ENCODE peak calls at places on chromosomes 13 and 19, in five cellular contexts. One of them, this sample, is unnamed.

GRCh38 chr13:85864963-85865530 is 65.8 kb upstream of the SLITRK6 start:
- DNase-seq in dermis blood vessel endothelial cell: no peak
- DNase-seq in tibial nerve: no peak
- DNase-seq in GM20000: no peak
- DNase-seq in putamen: peak
- DNase-seq in this sample: peak

GRCh38 chr13:75740008-75740407 is 103.9 kb downstream of the LMO7 start:
- DNase-seq in GM20000: no peak
- DNase-seq in tibial nerve: no peak
- DNase-seq in putamen: no peak
- DNase-seq in dermis blood vessel endothelial cell: no peak
- DNase-seq in this sample: no peak

GRCh38 chr13:72920097-72920496 is 138.2 kb downstream of the PIBF1 start:
- DNase-seq in GM20000: no peak
- DNase-seq in tibial nerve: no peak
- DNase-seq in putamen: no peak
- DNase-seq in dermis blood vessel endothelial cell: no peak
- DNase-seq in this sample: no peak

GRCh38 chr19:31285744-31286143 is 63.5 kb downstream of the TSHZ3 start:
- DNase-seq in dermis blood vessel endothelial cell: no peak
- DNase-seq in GM20000: peak
- DNase-seq in tibial nerve: no peak
- DNase-seq in putamen: no peak
- DNase-seq in this sample: no peak

GRCh38 chr19:2038284-2039081 is 12.6 kb downstream of the MKNK2 start:
- DNase-seq in putamen: no peak
- DNase-seq in tibial nerve: no peak
- DNase-seq in GM20000: no peak
- DNase-seq in dermis blood vessel endothelial cell: no peak
- DNase-seq in this sample: no peak

GRCh38 chr13:40578055-40578454 is 88.4 kb downstream of the FOXO1 start:
- DNase-seq in putamen: no peak
- DNase-seq in tibial nerve: no peak
- DNase-seq in GM20000: no peak
- DNase-seq in dermis blood vessel endothelial cell: no peak
- DNase-seq in this sample: no peak

GRCh38 chr19:19610376-19611240 is 7.9 kb downstream of the PBX4 start:
- DNase-seq in dermis blood vessel endothelial cell: no peak
- DNase-seq in putamen: no peak
- DNase-seq in GM20000: no peak
- DNase-seq in tibial nerve: no peak
- DNase-seq in this sample: no peak

GRCh38 chr13:113371061-113371460 is 7.1 kb upstream of the GRTP1 start:
- DNase-seq in tibial nerve: no peak
- DNase-seq in GM20000: no peak
- DNase-seq in dermis blood vessel endothelial cell: no peak
- DNase-seq in putamen: no peak
- DNase-seq in this sample: no peak

GRCh38 chr19:36605101-36605838 is at the start of gene ZNF382:
- DNase-seq in dermis blood vessel endothelial cell: peak
- DNase-seq in tibial nerve: peak
- DNase-seq in putamen: peak
- DNase-seq in GM20000: peak
- DNase-seq in this sample: no peak

GRCh38 chr19:54600228-54600627 is 6.8 kb downstream of the LILRA1 start:
- DNase-seq in tibial nerve: no peak
- DNase-seq in dermis blood vessel endothelial cell: no peak
- DNase-seq in putamen: no peak
- DNase-seq in GM20000: no peak
- DNase-seq in this sample: no peak

GRCh38 chr19:43438291-43439162 is 23.8 kb downstream of the TEX101 start:
- DNase-seq in tibial nerve: no peak
- DNase-seq in GM20000: no peak
- DNase-seq in dermis blood vessel endothelial cell: no peak
- DNase-seq in putamen: no peak
- DNase-seq in this sample: no peak

GRCh38 chr19:18795540-18795939 is 4.4 kb upstream of the COMP start:
- DNase-seq in putamen: no peak
- DNase-seq in dermis blood vessel endothelial cell: no peak
- DNase-seq in GM20000: no peak
- DNase-seq in tibial nerve: no peak
- DNase-seq in this sample: no peak

GRCh38 chr13:99431927-99432636 is 69.2 kb upstream of the TM9SF2 start:
- DNase-seq in dermis blood vessel endothelial cell: no peak
- DNase-seq in GM20000: no peak
- DNase-seq in putamen: no peak
- DNase-seq in tibial nerve: no peak
- DNase-seq in this sample: no peak

GRCh38 chr19:44685877-44686276 is 13.1 kb upstream of the CEACAM16 start:
- DNase-seq in GM20000: no peak
- DNase-seq in dermis blood vessel endothelial cell: peak
- DNase-seq in tibial nerve: no peak
- DNase-seq in putamen: no peak
- DNase-seq in this sample: no peak

GRCh38 chr19:46907880-46908279 is 47.1 kb downstream of the ARHGAP35 start:
- DNase-seq in dermis blood vessel endothelial cell: no peak
- DNase-seq in GM20000: no peak
- DNase-seq in tibial nerve: no peak
- DNase-seq in putamen: peak
- DNase-seq in this sample: no peak

GRCh38 chr19:5186293-5187050 is 154.1 kb downstream of the PTPRS start:
- DNase-seq in tibial nerve: no peak
- DNase-seq in dermis blood vessel endothelial cell: no peak
- DNase-seq in putamen: no peak
- DNase-seq in GM20000: no peak
- DNase-seq in this sample: no peak

GRCh38 chr19:8571006-8571411 is 6.2 kb downstream of the MYO1F start:
- DNase-seq in tibial nerve: no peak
- DNase-seq in dermis blood vessel endothelial cell: no peak
- DNase-seq in putamen: peak
- DNase-seq in GM20000: peak
- DNase-seq in this sample: no peak

GRCh38 chr19:8081569-8082550 is 29.3 kb downstream of the CCL25 start:
- DNase-seq in tibial nerve: no peak
- DNase-seq in putamen: no peak
- DNase-seq in dermis blood vessel endothelial cell: no peak
- DNase-seq in GM20000: no peak
- DNase-seq in this sample: no peak

GRCh38 chr19:35704218-35704617 is at the start of gene ZBTB32:
- DNase-seq in tibial nerve: no peak
- DNase-seq in dermis blood vessel endothelial cell: peak
- DNase-seq in GM20000: peak
- DNase-seq in putamen: no peak
- DNase-seq in this sample: no peak

GRCh38 chr13:22128413-22129198 is 457.7 kb downstream of the FGF9 start:
- DNase-seq in tibial nerve: no peak
- DNase-seq in dermis blood vessel endothelial cell: no peak
- DNase-seq in GM20000: no peak
- DNase-seq in putamen: no peak
- DNase-seq in this sample: no peak

GRCh38 chr13:65966991-65967451 is 1263.1 kb downstream of the PCDH9 start:
- DNase-seq in dermis blood vessel endothelial cell: peak
- DNase-seq in tibial nerve: no peak
- DNase-seq in putamen: peak
- DNase-seq in GM20000: no peak
- DNase-seq in this sample: peak

GRCh38 chr19:57389730-57390598 is at the start of gene ZNF548:
- DNase-seq in putamen: peak
- DNase-seq in tibial nerve: peak
- DNase-seq in dermis blood vessel endothelial cell: peak
- DNase-seq in GM20000: peak
- DNase-seq in this sample: peak

GRCh38 chr19:7562646-7563393 is 27.3 kb downstream of the PNPLA6 start:
- DNase-seq in dermis blood vessel endothelial cell: peak
- DNase-seq in putamen: no peak
- DNase-seq in GM20000: no peak
- DNase-seq in tibial nerve: no peak
- DNase-seq in this sample: no peak

GRCh38 chr13:104577029-104577820 is 1511.0 kb upstream of the SLC10A2 start:
- DNase-seq in putamen: no peak
- DNase-seq in dermis blood vessel endothelial cell: no peak
- DNase-seq in tibial nerve: no peak
- DNase-seq in GM20000: no peak
- DNase-seq in this sample: no peak

GRCh38 chr13:95926231-95926630 is 127.0 kb downstream of the UGGT2 start:
- DNase-seq in tibial nerve: no peak
- DNase-seq in GM20000: no peak
- DNase-seq in putamen: no peak
- DNase-seq in dermis blood vessel endothelial cell: no peak
- DNase-seq in this sample: no peak

GRCh38 chr13:42216422-42216735 is 55.6 kb upstream of the AKAP11 start:
- DNase-seq in putamen: no peak
- DNase-seq in tibial nerve: no peak
- DNase-seq in dermis blood vessel endothelial cell: no peak
- DNase-seq in GM20000: no peak
- DNase-seq in this sample: no peak

GRCh38 chr13:104641309-104641708 is 1575.1 kb upstream of the SLC10A2 start:
- DNase-seq in dermis blood vessel endothelial cell: no peak
- DNase-seq in GM20000: no peak
- DNase-seq in putamen: no peak
- DNase-seq in tibial nerve: no peak
- DNase-seq in this sample: no peak

GRCh38 chr13:102709536-102709935 is 14.7 kb upstream of the METTL21C start:
- DNase-seq in dermis blood vessel endothelial cell: no peak
- DNase-seq in putamen: no peak
- DNase-seq in GM20000: no peak
- DNase-seq in tibial nerve: no peak
- DNase-seq in this sample: no peak

GRCh38 chr13:113405481-113406300 is 41.8 kb upstream of the GRTP1 start:
- DNase-seq in tibial nerve: no peak
- DNase-seq in putamen: no peak
- DNase-seq in GM20000: no peak
- DNase-seq in dermis blood vessel endothelial cell: no peak
- DNase-seq in this sample: no peak

GRCh38 chr13:28318418-28318995 is 176.4 kb downstream of the FLT1 start:
- DNase-seq in tibial nerve: no peak
- DNase-seq in putamen: no peak
- DNase-seq in dermis blood vessel endothelial cell: peak
- DNase-seq in GM20000: no peak
- DNase-seq in this sample: no peak

GRCh38 chr13:28611654-28612131 is 47.2 kb upstream of the POMP start:
- DNase-seq in tibial nerve: no peak
- DNase-seq in dermis blood vessel endothelial cell: peak
- DNase-seq in GM20000: no peak
- DNase-seq in putamen: no peak
- DNase-seq in this sample: no peak

GRCh38 chr19:9910625-9911024 is 25.7 kb downstream of the OLFM2 start:
- DNase-seq in putamen: no peak
- DNase-seq in dermis blood vessel endothelial cell: no peak
- DNase-seq in tibial nerve: no peak
- DNase-seq in GM20000: no peak
- DNase-seq in this sample: no peak

GRCh38 chr19:52959613-52960295 is 2.9 kb downstream of the ZNF816 start:
- DNase-seq in dermis blood vessel endothelial cell: no peak
- DNase-seq in putamen: no peak
- DNase-seq in tibial nerve: no peak
- DNase-seq in GM20000: no peak
- DNase-seq in this sample: no peak

GRCh38 chr19:2711175-2711936 is 8.9 kb upstream of the GNG7 start:
- DNase-seq in dermis blood vessel endothelial cell: no peak
- DNase-seq in GM20000: no peak
- DNase-seq in putamen: no peak
- DNase-seq in tibial nerve: no peak
- DNase-seq in this sample: no peak

This sample was measured in NT2/D1.